ENCODE peak calls at places on chromosomes 12 and 14, in four cellular contexts. P, B, F and E are unnamed samples.

GRCh38 chr14:103056322-103057027 is 874 bp downstream of the CDC42BPB start:
- DNase-seq in P (peak; percentile 55), B (no peak), F (peak; percentile 62), E (peak; percentile 73)

GRCh38 chr12:42504049-42504448 is 85.5 kb downstream of the PRICKLE1 start:
- DNase-seq in P (peak; percentile 44), B (no peak), F (no peak), E (no peak)

GRCh38 chr14:51139221-51139681 is 44.3 kb upstream of the TRIM9 start:
- DNase-seq in P (no peak), B (no peak), F (no peak), E (no peak)

GRCh38 chr14:68191567-68192321 is 372.2 kb downstream of the RAD51B start:
- DNase-seq in P (peak; percentile 37), B (no peak), F (no peak), E (peak; percentile 99)

GRCh38 chr12:60173213-60174170 is 577.7 kb downstream of the SLC16A7 start:
- DNase-seq in P (no peak), B (no peak), F (no peak), E (no peak)

GRCh38 chr14:95507174-95507573 is 9.3 kb downstream of the SYNE3 start:
- DNase-seq in P (peak; percentile 94), B (no peak), F (peak; percentile 50), E (no peak)

GRCh38 chr14:37512173-37512572 is 82.9 kb downstream of the FOXA1 start:
- DNase-seq in P (no peak), B (no peak), F (no peak), E (no peak)

GRCh38 chr14:68677901-68678300 is 115.0 kb downstream of the ZFP36L1 start:
- DNase-seq in P (no peak), B (no peak), F (no peak), E (no peak)

GRCh38 chr12:63844391-63845341 is at the start of gene SRGAP1:
- DNase-seq in P (peak; percentile 73), B (no peak), F (peak; percentile 26), E (no peak)

GRCh38 chr12:34400986-34401658 is 378.8 kb downstream of the ALG10 start:
- DNase-seq in P (no peak), B (no peak), F (peak; percentile 1), E (no peak)

DNA sequence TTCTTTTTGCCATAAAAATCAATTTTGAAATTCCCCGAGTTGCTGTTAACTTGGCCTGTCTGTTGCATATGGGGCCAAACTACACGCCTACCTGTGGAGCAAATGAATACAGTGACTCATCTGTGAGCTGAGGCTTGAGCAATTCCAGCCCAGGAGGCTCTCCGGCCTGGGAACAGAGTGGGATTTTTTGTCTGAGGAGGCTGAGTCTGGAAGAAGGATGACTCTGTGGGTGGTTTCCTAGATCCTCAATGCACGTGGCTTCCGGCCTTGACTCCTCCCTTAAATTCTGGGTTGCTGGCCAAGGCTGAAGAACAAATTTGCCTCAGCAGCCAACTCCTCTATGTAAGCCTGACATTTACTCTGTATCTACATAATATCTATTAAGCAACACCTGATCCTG is 124.1 kb downstream of the SSPN start:
- DNase-seq in P (peak; percentile 94), B (no peak), F (no peak), E (no peak)
- TF ChIP-seq ELK1 in P (no peak), B (no peak), F (no peak), E (no peak)

DNA sequence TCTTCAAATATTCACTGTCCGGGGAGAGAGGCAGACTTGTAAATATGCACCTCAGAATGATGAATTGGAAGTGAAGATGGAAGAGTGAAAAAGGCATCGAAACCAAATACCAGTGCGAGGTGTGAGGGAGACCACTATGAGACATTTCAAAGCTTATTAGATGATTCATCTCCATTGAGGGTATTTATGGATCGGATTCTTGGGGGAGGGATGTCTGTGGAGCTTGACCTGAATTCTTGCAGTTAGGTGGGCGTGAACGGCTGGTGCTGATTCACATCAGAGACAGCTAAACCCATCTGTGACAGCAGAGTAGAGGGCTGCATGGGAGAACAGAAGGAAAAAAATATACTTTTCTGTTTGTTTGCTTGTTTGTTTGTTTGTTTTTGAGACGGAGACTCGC is 677.2 kb downstream of the AACS start:
- DNase-seq in P (no peak), B (no peak), F (no peak), E (no peak)
- TF ChIP-seq ELK1 in P (no peak), B (no peak), F (no peak), E (no peak)

DNA sequence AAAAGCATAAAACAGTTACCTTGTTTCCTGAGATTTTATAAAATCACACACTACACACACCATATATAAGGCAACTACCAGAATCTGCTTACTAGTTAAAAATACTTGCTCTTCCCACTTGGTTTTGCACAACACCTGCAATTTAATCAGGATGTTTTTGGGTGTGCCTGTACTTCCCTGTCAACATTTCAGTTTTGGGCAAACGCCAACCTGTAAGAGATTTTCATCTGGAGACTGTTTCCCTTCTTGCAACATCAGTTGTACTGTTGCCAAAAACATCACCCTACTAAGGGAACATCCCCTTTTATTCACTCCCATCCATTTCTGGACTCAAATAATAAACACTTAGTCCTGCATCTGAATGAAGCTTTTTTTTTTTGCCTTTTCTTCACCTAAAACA is 172.3 kb downstream of the DUSP6 start:
- DNase-seq in P (peak; percentile 73), B (no peak), F (no peak), E (peak; percentile 82)
- TF ChIP-seq ELK1 in P (no peak), B (no peak), F (no peak), E (no peak)

GRCh38 chr12:71972441-71973074 is 33.9 kb downstream of the TPH2 start:
- DNase-seq in P (no peak), B (no peak), F (peak; percentile 12), E (no peak)
- TF ChIP-seq ELK1 in P (no peak), B (no peak), F (no peak), E (no peak)

DNA sequence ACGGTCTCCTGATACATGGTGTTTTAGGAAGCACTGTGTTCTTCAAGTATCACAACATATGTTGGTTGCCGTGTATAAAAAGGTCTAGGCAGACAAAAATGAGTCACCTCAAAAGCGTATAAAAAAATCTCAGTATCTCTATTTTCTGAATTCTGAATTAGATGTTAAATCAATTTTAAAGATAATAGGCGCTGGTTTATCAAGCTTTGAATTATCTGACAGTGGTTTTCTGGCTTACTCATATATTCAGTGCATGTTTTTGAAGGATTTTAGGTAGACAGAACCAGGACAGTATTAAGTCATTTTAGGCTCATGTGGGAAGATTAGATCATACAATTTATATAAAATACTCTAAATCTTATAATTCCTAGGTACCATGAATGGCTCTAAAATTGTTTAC is 110.8 kb downstream of the TMTC2 start:
- DNase-seq in P (no peak), B (no peak), F (no peak), E (no peak)
- TF ChIP-seq ELK1 in P (no peak), B (no peak), F (no peak), E (no peak)

GRCh38 chr12:122964439-122965257 is 1.6 kb downstream of the ABCB9 start:
- DNase-seq in P (no peak), B (no peak), F (no peak), E (no peak)
- TF ChIP-seq ELK1 in P (no peak), B (no peak), F (no peak), E (no peak)

GRCh38 chr12:106269150-106269771 is 21.4 kb upstream of the CKAP4 start:
- DNase-seq in P (no peak), B (no peak), F (no peak), E (no peak)
- TF ChIP-seq ELK1 in P (no peak), B (no peak), F (no peak), E (no peak)